ENCODE peak calls at places on chromosomes 5 and 9, in nine cellular contexts. P, O, D, J, X, K, F, B and Y are unnamed samples.

GRCh38 chr5:166726406-166726805 is 1565.0 kb upstream of the WWC1 start:
- DNase-seq in P (no peak), O (no peak), D (no peak), J (no peak), X (no peak), K (no peak), F (no peak), B (no peak), Y (no peak)

GRCh38 chr5:167835146-167835545 is 456.3 kb upstream of the WWC1 start:
- DNase-seq in P (no peak), O (no peak), D (no peak), J (no peak), X (no peak), K (no peak), F (no peak), B (no peak), Y (no peak)

GRCh38 chr5:121937762-121938161 is 24.0 kb upstream of the SRFBP1 start:
- DNase-seq in P (no peak), O (no peak), D (no peak), J (no peak), X (no peak), K (no peak), F (no peak), B (no peak), Y (no peak)

GRCh38 chr5:11319851-11320580 is 559.0 kb upstream of the DAP start:
- DNase-seq in P (no peak), O (peak), D (no peak), J (no peak), X (no peak), K (peak), F (no peak), B (no peak), Y (no peak)

GRCh38 chr5:42840279-42840678 is 28.6 kb upstream of the SELENOP start:
- DNase-seq in P (no peak), O (no peak), D (no peak), J (no peak), X (no peak), K (peak), F (no peak), B (no peak), Y (no peak)

GRCh38 chr5:9653811-9654210 is 23.7 kb upstream of the TAS2R1 start:
- DNase-seq in P (no peak), O (no peak), D (no peak), J (peak), X (no peak), K (peak), F (no peak), B (peak), Y (no peak)

GRCh38 chr9:37512439-37512838 is 26.7 kb downstream of the POLR1E start:
- DNase-seq in P (no peak), O (no peak), D (no peak), J (no peak), X (no peak), K (no peak), F (no peak), B (no peak), Y (no peak)

GRCh38 chr5:151571270-151572173 is 19.6 kb downstream of the FAT2 start:
- DNase-seq in P (no peak), O (no peak), D (no peak), J (no peak), X (no peak), K (no peak), F (no peak), B (no peak), Y (no peak)

GRCh38 chr9:116157436-116158138 is 4.0 kb downstream of the PAPPA start:
- DNase-seq in P (no peak), O (no peak), D (peak), J (no peak), X (no peak), K (peak), F (no peak), B (no peak), Y (no peak)

GRCh38 chr5:95543017-95543705 is 11.6 kb downstream of the SKIC3 start:
- DNase-seq in P (peak), O (no peak), D (no peak), J (no peak), X (no peak), K (peak), F (no peak), B (no peak), Y (no peak)

GRCh38 chr9:69785757-69786156 is 25.9 kb upstream of the PTAR1 start:
- DNase-seq in P (no peak), O (no peak), D (no peak), J (no peak), X (no peak), K (peak), F (no peak), B (peak), Y (no peak)

GRCh38 chr5:79759436-79759835 is 69.8 kb downstream of the CMYA5 start:
- DNase-seq in P (no peak), O (no peak), D (no peak), J (no peak), X (no peak), K (peak), F (no peak), B (no peak), Y (no peak)

GRCh38 chr5:179608131-179608581 is 15.3 kb downstream of the HNRNPH1 start:
- DNase-seq in P (no peak), O (no peak), D (no peak), J (no peak), X (no peak), K (no peak), F (no peak), B (no peak), Y (no peak)

GRCh38 chr9:99187311-99187710 is 34.4 kb downstream of the ALG2 start:
- DNase-seq in P (no peak), O (no peak), D (no peak), J (no peak), X (no peak), K (no peak), F (no peak), B (no peak), Y (no peak)

GRCh38 chr5:6251579-6252102 is 126.7 kb downstream of the MED10 start:
- DNase-seq in P (no peak), O (no peak), D (no peak), J (no peak), X (no peak), K (no peak), F (no peak), B (no peak), Y (no peak)

GRCh38 chr5:163766936-163767670 is 261.7 kb downstream of the MAT2B start:
- DNase-seq in P (no peak), O (no peak), D (no peak), J (no peak), X (no peak), K (no peak), F (no peak), B (no peak), Y (no peak)

GRCh38 chr5:153425914-153426313 is 64.6 kb upstream of the GRIA1 start:
- DNase-seq in P (no peak), O (no peak), D (no peak), J (no peak), X (no peak), K (no peak), F (no peak), B (no peak), Y (no peak)

GRCh38 chr9:99465231-99465891 is 243.3 kb downstream of the SEC61B start:
- DNase-seq in P (peak), O (no peak), D (no peak), J (no peak), X (peak), K (peak), F (no peak), B (no peak), Y (no peak)